ENCODE peak calls at places on chromosomes 4 and X, in ten cellular contexts. A, F, H, B, D, C, Y, P, L and T are unnamed samples.

GRCh38 chr4:2291705-2292651 is 30.1 kb upstream of the MXD4 start:
- DNase-seq in A (peak; percentile 10), F (no peak), H (peak; percentile 52), B (no peak), D (no peak), C (no peak), Y (no peak), P (no peak), L (no peak), T (no peak)

GRCh38 chrX:20363003-20363674 is 96.4 kb upstream of the RPS6KA3 start:
- DNase-seq in A (no peak), F (no peak), H (no peak), B (no peak), D (no peak), C (no peak), Y (no peak), P (no peak), L (no peak), T (no peak)

GRCh38 chr4:173171098-173171497 is 2.5 kb downstream of the GALNT7 start:
- DNase-seq in A (no peak), F (no peak), H (no peak), B (peak; percentile 25), D (no peak), C (no peak), Y (peak; percentile 38), P (peak; percentile 61), L (no peak), T (no peak)

GRCh38 chrX:18938710-18939109 is 45.2 kb downstream of the PHKA2 start:
- DNase-seq in A (no peak), F (no peak), H (no peak), B (no peak), D (no peak), C (no peak), Y (no peak), P (no peak), L (no peak), T (no peak)

GRCh38 chr4:6427439-6428090 is 44.8 kb downstream of the PPP2R2C start:
- DNase-seq in A (peak; percentile 60), F (no peak), H (no peak), B (no peak), D (no peak), C (no peak), Y (no peak), P (no peak), L (no peak), T (no peak)

GRCh38 chr4:64960516-64960915 is 551.3 kb upstream of the TECRL start:
- DNase-seq in A (no peak), F (no peak), H (no peak), B (no peak), D (no peak), C (no peak), Y (no peak), P (no peak), L (no peak), T (no peak)

GRCh38 chr4:14169460-14169859 is 541.9 kb upstream of the BOD1L1 start:
- DNase-seq in A (no peak), F (no peak), H (no peak), B (no peak), D (no peak), C (no peak), Y (peak; percentile 16), P (peak; percentile 16), L (no peak), T (no peak)

GRCh38 chr4:119300072-119300387 is 21.9 kb downstream of the FABP2 start:
- DNase-seq in A (peak; percentile 12), F (peak; percentile 64), H (peak; percentile 70), B (peak; percentile 32), D (peak; percentile 21), C (no peak), Y (no peak), P (no peak), L (peak; percentile 49), T (no peak)

GRCh38 chr4:34009951-34010350 is 2234.4 kb downstream of the ARAP2 start:
- DNase-seq in A (no peak), F (no peak), H (no peak), B (no peak), D (no peak), C (no peak), Y (no peak), P (no peak), L (no peak), T (no peak)

GRCh38 chrX:78619829-78620228 is 39.3 kb downstream of the RTL3 start:
- DNase-seq in A (no peak), F (peak; percentile 48), H (peak; percentile 68), B (no peak), D (peak; percentile 15), C (no peak), Y (no peak), P (no peak), L (no peak), T (no peak)

GRCh38 chr4:96035727-96036126 is 195.8 kb downstream of the PDHA2 start:
- DNase-seq in A (peak; percentile 46), F (no peak), H (no peak), B (no peak), D (no peak), C (no peak), Y (peak; percentile 6), P (peak; percentile 63), L (no peak), T (no peak)

GRCh38 chr4:110486226-110486625 is 10.3 kb downstream of the ENPEP start:
- DNase-seq in A (no peak), F (no peak), H (no peak), B (no peak), D (no peak), C (no peak), Y (no peak), P (no peak), L (no peak), T (no peak)

GRCh38 chr4:54659213-54660144 is 1.7 kb downstream of the KIT start:
- DNase-seq in A (peak; percentile 29), F (peak; percentile 20), H (peak; percentile 50), B (no peak), D (no peak), C (no peak), Y (no peak), P (peak; percentile 28), L (no peak), T (peak; percentile 4)

GRCh38 chrX:112830540-112830939 is 10.1 kb downstream of the AMOT start:
- DNase-seq in A (no peak), F (no peak), H (no peak), B (no peak), D (no peak), C (no peak), Y (no peak), P (no peak), L (peak; percentile 14), T (no peak)

GRCh38 chr4:147723316-147723715 is 8.6 kb upstream of the ARHGAP10 start:
- DNase-seq in A (no peak), F (peak; percentile 16), H (no peak), B (no peak), D (no peak), C (no peak), Y (no peak), P (no peak), L (peak; percentile 46), T (no peak)

GRCh38 chrX:119008122-119008744 is 33.8 kb downstream of the LONRF3 start:
- DNase-seq in A (peak; percentile 41), F (peak; percentile 58), H (peak; percentile 44), B (peak; percentile 18), D (peak; percentile 15), C (no peak), Y (peak; percentile 28), P (peak; percentile 49), L (no peak), T (no peak)

GRCh38 chr4:158170691-158171455 is 2.0 kb downstream of the GASK1B start:
- DNase-seq in A (peak; percentile 34), F (peak; percentile 57), H (peak; percentile 91), B (peak; percentile 63), D (peak; percentile 87), C (no peak), Y (no peak), P (peak; percentile 33), L (peak; percentile 41), T (no peak)

GRCh38 chr4:124121511-124121934 is 591.0 kb downstream of the ANKRD50 start:
- DNase-seq in A (no peak), F (no peak), H (no peak), B (no peak), D (no peak), C (no peak), Y (peak; percentile 22), P (no peak), L (no peak), T (no peak)

GRCh38 chrX:104253567-104254441 is 929 bp downstream of the ESX1 start:
- DNase-seq in A (peak; percentile 43), F (no peak), H (no peak), B (no peak), D (no peak), C (no peak), Y (peak; percentile 14), P (peak; percentile 50), L (no peak), T (no peak)

GRCh38 chr4:140239311-140239710 is 85.3 kb upstream of the MAML3 start:
- DNase-seq in A (no peak), F (no peak), H (no peak), B (no peak), D (no peak), C (no peak), Y (no peak), P (no peak), L (no peak), T (no peak)

GRCh38 chr4:87982446-87982845 is 6.9 kb downstream of the SPP1 start:
- DNase-seq in A (no peak), F (no peak), H (no peak), B (no peak), D (no peak), C (no peak), Y (no peak), P (no peak), L (no peak), T (no peak)

GRCh38 chr4:179110356-179110755 is 1668.1 kb upstream of the AGA start:
- DNase-seq in A (no peak), F (no peak), H (no peak), B (no peak), D (no peak), C (no peak), Y (peak; percentile 19), P (peak; percentile 76), L (no peak), T (no peak)

GRCh38 chrX:116276191-116276700 is 105.7 kb downstream of the AGTR2 start:
- DNase-seq in A (no peak), F (no peak), H (no peak), B (no peak), D (no peak), C (no peak), Y (no peak), P (no peak), L (no peak), T (no peak)

GRCh38 chr4:26862381-26862915 is 1.8 kb downstream of the STIM2 start:
- DNase-seq in A (no peak), F (no peak), H (no peak), B (no peak), D (no peak), C (no peak), Y (no peak), P (no peak), L (no peak), T (no peak)

GRCh38 chr4:10196191-10196590 is 79.6 kb upstream of the WDR1 start:
- DNase-seq in A (no peak), F (no peak), H (no peak), B (no peak), D (no peak), C (no peak), Y (no peak), P (no peak), L (no peak), T (no peak)

GRCh38 chr4:57342406-57342805 is 232.2 kb upstream of the IGFBP7 start:
- DNase-seq in A (no peak), F (no peak), H (no peak), B (no peak), D (no peak), C (no peak), Y (no peak), P (no peak), L (no peak), T (no peak)

GRCh38 chrX:16138108-16138427 is 14.7 kb downstream of the GRPR start:
- DNase-seq in A (no peak), F (no peak), H (no peak), B (no peak), D (no peak), C (no peak), Y (peak; percentile 27), P (peak; percentile 48), L (no peak), T (peak; percentile 19)

GRCh38 chrX:119150163-119151135 is 22.8 kb upstream of the KIAA1210 start:
- DNase-seq in A (no peak), F (no peak), H (peak; percentile 56), B (no peak), D (peak; percentile 9), C (no peak), Y (no peak), P (no peak), L (no peak), T (no peak)